ENCODE peak calls at places on chromosomes 4 and X, in six cellular contexts. One of them, this sample, is unnamed.

GRCh38 chr4:150888217-150888616 is 126.9 kb downstream of the LRBA start:
- DNase-seq in iPS-NIHi11: no peak
- DNase-seq in T-helper 9 cell: no peak
- DNase-seq in activated CD4-positive, alpha-beta T cell treated with anti-CD3 and anti-CD28 coated beads for 1 hour: no peak
- DNase-seq in activated naive CD4-positive, alpha-beta T cell treated with anti-CD3 and anti-CD28 coated beads, Interleukin-2, amount 50 U/mL, for 72 hours: no peak
- DNase-seq in pons: no peak
- DNase-seq in this sample: no peak

GRCh38 chr4:133151681-133152329 is 2.7 kb downstream of the PCDH10 start:
- DNase-seq in iPS-NIHi11: peak; percentile 55
- DNase-seq in T-helper 9 cell: no peak
- DNase-seq in activated CD4-positive, alpha-beta T cell treated with anti-CD3 and anti-CD28 coated beads for 1 hour: no peak
- DNase-seq in activated naive CD4-positive, alpha-beta T cell treated with anti-CD3 and anti-CD28 coated beads, Interleukin-2, amount 50 U/mL, for 72 hours: no peak
- DNase-seq in pons: peak; percentile 52
- DNase-seq in this sample: no peak

GRCh38 chr4:20773144-20773997 is 73.1 kb downstream of the PACRGL start:
- DNase-seq in iPS-NIHi11: peak; percentile 76
- DNase-seq in T-helper 9 cell: peak; percentile 7
- DNase-seq in activated CD4-positive, alpha-beta T cell treated with anti-CD3 and anti-CD28 coated beads for 1 hour: no peak
- DNase-seq in activated naive CD4-positive, alpha-beta T cell treated with anti-CD3 and anti-CD28 coated beads, Interleukin-2, amount 50 U/mL, for 72 hours: no peak
- DNase-seq in pons: peak; percentile 70
- DNase-seq in this sample: peak; percentile 60

GRCh38 chr4:129358571-129358970 is 262.6 kb downstream of the C4orf33 start:
- DNase-seq in iPS-NIHi11: no peak
- DNase-seq in T-helper 9 cell: no peak
- DNase-seq in activated CD4-positive, alpha-beta T cell treated with anti-CD3 and anti-CD28 coated beads for 1 hour: no peak
- DNase-seq in activated naive CD4-positive, alpha-beta T cell treated with anti-CD3 and anti-CD28 coated beads, Interleukin-2, amount 50 U/mL, for 72 hours: no peak
- DNase-seq in pons: no peak
- DNase-seq in this sample: no peak

GRCh38 chr4:110550260-110550659 is 72.6 kb downstream of the PITX2 start:
- DNase-seq in iPS-NIHi11: no peak
- DNase-seq in T-helper 9 cell: no peak
- DNase-seq in activated CD4-positive, alpha-beta T cell treated with anti-CD3 and anti-CD28 coated beads for 1 hour: no peak
- DNase-seq in activated naive CD4-positive, alpha-beta T cell treated with anti-CD3 and anti-CD28 coated beads, Interleukin-2, amount 50 U/mL, for 72 hours: no peak
- DNase-seq in pons: no peak
- DNase-seq in this sample: no peak

GRCh38 chrX:10199212-10199611 is 42.4 kb downstream of the CLCN4 start:
- DNase-seq in iPS-NIHi11: no peak
- DNase-seq in T-helper 9 cell: no peak
- DNase-seq in activated CD4-positive, alpha-beta T cell treated with anti-CD3 and anti-CD28 coated beads for 1 hour: no peak
- DNase-seq in activated naive CD4-positive, alpha-beta T cell treated with anti-CD3 and anti-CD28 coated beads, Interleukin-2, amount 50 U/mL, for 72 hours: no peak
- DNase-seq in pons: no peak
- DNase-seq in this sample: no peak

GRCh38 chr4:157242871-157243270 is 22.3 kb downstream of the GRIA2 start:
- DNase-seq in iPS-NIHi11: no peak
- DNase-seq in T-helper 9 cell: no peak
- DNase-seq in activated CD4-positive, alpha-beta T cell treated with anti-CD3 and anti-CD28 coated beads for 1 hour: no peak
- DNase-seq in activated naive CD4-positive, alpha-beta T cell treated with anti-CD3 and anti-CD28 coated beads, Interleukin-2, amount 50 U/mL, for 72 hours: no peak
- DNase-seq in pons: peak; percentile 81
- DNase-seq in this sample: no peak

GRCh38 chr4:162837241-162837640 is 329.4 kb downstream of the NAF1 start:
- DNase-seq in iPS-NIHi11: no peak
- DNase-seq in T-helper 9 cell: no peak
- DNase-seq in activated CD4-positive, alpha-beta T cell treated with anti-CD3 and anti-CD28 coated beads for 1 hour: no peak
- DNase-seq in activated naive CD4-positive, alpha-beta T cell treated with anti-CD3 and anti-CD28 coated beads, Interleukin-2, amount 50 U/mL, for 72 hours: no peak
- DNase-seq in pons: no peak
- DNase-seq in this sample: no peak

GRCh38 chr4:104693601-104694201 is 199.0 kb upstream of the CXXC4 start:
- DNase-seq in iPS-NIHi11: no peak
- DNase-seq in T-helper 9 cell: no peak
- DNase-seq in activated CD4-positive, alpha-beta T cell treated with anti-CD3 and anti-CD28 coated beads for 1 hour: no peak
- DNase-seq in activated naive CD4-positive, alpha-beta T cell treated with anti-CD3 and anti-CD28 coated beads, Interleukin-2, amount 50 U/mL, for 72 hours: no peak
- DNase-seq in pons: no peak
- DNase-seq in this sample: no peak

GRCh38 chr4:128803783-128804182 is 5.7 kb upstream of the JADE1 start:
- DNase-seq in iPS-NIHi11: no peak
- DNase-seq in T-helper 9 cell: no peak
- DNase-seq in activated CD4-positive, alpha-beta T cell treated with anti-CD3 and anti-CD28 coated beads for 1 hour: no peak
- DNase-seq in activated naive CD4-positive, alpha-beta T cell treated with anti-CD3 and anti-CD28 coated beads, Interleukin-2, amount 50 U/mL, for 72 hours: no peak
- DNase-seq in pons: no peak
- DNase-seq in this sample: no peak

GRCh38 chrX:20637351-20637750 is 370.6 kb upstream of the RPS6KA3 start:
- DNase-seq in iPS-NIHi11: no peak
- DNase-seq in T-helper 9 cell: no peak
- DNase-seq in activated CD4-positive, alpha-beta T cell treated with anti-CD3 and anti-CD28 coated beads for 1 hour: no peak
- DNase-seq in activated naive CD4-positive, alpha-beta T cell treated with anti-CD3 and anti-CD28 coated beads, Interleukin-2, amount 50 U/mL, for 72 hours: no peak
- DNase-seq in pons: no peak
- DNase-seq in this sample: no peak

GRCh38 chrX:20515841-20516461 is 249.2 kb upstream of the RPS6KA3 start:
- DNase-seq in iPS-NIHi11: peak; percentile 7
- DNase-seq in T-helper 9 cell: no peak
- DNase-seq in activated CD4-positive, alpha-beta T cell treated with anti-CD3 and anti-CD28 coated beads for 1 hour: no peak
- DNase-seq in activated naive CD4-positive, alpha-beta T cell treated with anti-CD3 and anti-CD28 coated beads, Interleukin-2, amount 50 U/mL, for 72 hours: peak; percentile 55
- DNase-seq in pons: no peak
- DNase-seq in this sample: peak; percentile 4

GRCh38 chr4:24372915-24373314 is 211.4 kb downstream of the DHX15 start:
- DNase-seq in iPS-NIHi11: no peak
- DNase-seq in T-helper 9 cell: no peak
- DNase-seq in activated CD4-positive, alpha-beta T cell treated with anti-CD3 and anti-CD28 coated beads for 1 hour: no peak
- DNase-seq in activated naive CD4-positive, alpha-beta T cell treated with anti-CD3 and anti-CD28 coated beads, Interleukin-2, amount 50 U/mL, for 72 hours: no peak
- DNase-seq in pons: no peak
- DNase-seq in this sample: no peak

GRCh38 chrX:153379971-153380581 is 21.1 kb downstream of the PNMA6E start:
- DNase-seq in iPS-NIHi11: no peak
- DNase-seq in T-helper 9 cell: no peak
- DNase-seq in activated CD4-positive, alpha-beta T cell treated with anti-CD3 and anti-CD28 coated beads for 1 hour: no peak
- DNase-seq in activated naive CD4-positive, alpha-beta T cell treated with anti-CD3 and anti-CD28 coated beads, Interleukin-2, amount 50 U/mL, for 72 hours: no peak
- DNase-seq in pons: no peak
- DNase-seq in this sample: no peak

GRCh38 chr4:12053951-12054350 is 625.3 kb upstream of the HS3ST1 start:
- DNase-seq in iPS-NIHi11: no peak
- DNase-seq in T-helper 9 cell: no peak
- DNase-seq in activated CD4-positive, alpha-beta T cell treated with anti-CD3 and anti-CD28 coated beads for 1 hour: no peak
- DNase-seq in activated naive CD4-positive, alpha-beta T cell treated with anti-CD3 and anti-CD28 coated beads, Interleukin-2, amount 50 U/mL, for 72 hours: no peak
- DNase-seq in pons: no peak
- DNase-seq in this sample: no peak

GRCh38 chr4:128600996-128601857 is 208.3 kb upstream of the JADE1 start:
- DNase-seq in iPS-NIHi11: peak; percentile 44
- DNase-seq in T-helper 9 cell: no peak
- DNase-seq in activated CD4-positive, alpha-beta T cell treated with anti-CD3 and anti-CD28 coated beads for 1 hour: no peak
- DNase-seq in activated naive CD4-positive, alpha-beta T cell treated with anti-CD3 and anti-CD28 coated beads, Interleukin-2, amount 50 U/mL, for 72 hours: no peak
- DNase-seq in pons: peak; percentile 42
- DNase-seq in this sample: peak; percentile 90

GRCh38 chrX:109974906-109975655 is 27.8 kb upstream of the TMEM164 start:
- DNase-seq in iPS-NIHi11: no peak
- DNase-seq in T-helper 9 cell: no peak
- DNase-seq in activated CD4-positive, alpha-beta T cell treated with anti-CD3 and anti-CD28 coated beads for 1 hour: no peak
- DNase-seq in activated naive CD4-positive, alpha-beta T cell treated with anti-CD3 and anti-CD28 coated beads, Interleukin-2, amount 50 U/mL, for 72 hours: no peak
- DNase-seq in pons: no peak
- DNase-seq in this sample: no peak

GRCh38 chrX:110218591-110218990 is 99.3 kb downstream of the AMMECR1 start:
- DNase-seq in iPS-NIHi11: no peak
- DNase-seq in T-helper 9 cell: no peak
- DNase-seq in activated CD4-positive, alpha-beta T cell treated with anti-CD3 and anti-CD28 coated beads for 1 hour: no peak
- DNase-seq in activated naive CD4-positive, alpha-beta T cell treated with anti-CD3 and anti-CD28 coated beads, Interleukin-2, amount 50 U/mL, for 72 hours: no peak
- DNase-seq in pons: no peak
- DNase-seq in this sample: no peak

GRCh38 chr4:19905006-19905405 is 346.7 kb upstream of the SLIT2 start:
- DNase-seq in iPS-NIHi11: no peak
- DNase-seq in T-helper 9 cell: no peak
- DNase-seq in activated CD4-positive, alpha-beta T cell treated with anti-CD3 and anti-CD28 coated beads for 1 hour: no peak
- DNase-seq in activated naive CD4-positive, alpha-beta T cell treated with anti-CD3 and anti-CD28 coated beads, Interleukin-2, amount 50 U/mL, for 72 hours: no peak
- DNase-seq in pons: no peak
- DNase-seq in this sample: no peak

GRCh38 chr4:2441393-2442174 is 22.8 kb downstream of the CFAP99 start:
- DNase-seq in iPS-NIHi11: peak; percentile 93
- DNase-seq in T-helper 9 cell: peak; percentile 61
- DNase-seq in activated CD4-positive, alpha-beta T cell treated with anti-CD3 and anti-CD28 coated beads for 1 hour: peak; percentile 50
- DNase-seq in activated naive CD4-positive, alpha-beta T cell treated with anti-CD3 and anti-CD28 coated beads, Interleukin-2, amount 50 U/mL, for 72 hours: peak; percentile 69
- DNase-seq in pons: no peak
- DNase-seq in this sample: no peak

GRCh38 chrX:16702700-16703599 is 9.5 kb downstream of the CTPS2 start:
- DNase-seq in iPS-NIHi11: no peak
- DNase-seq in T-helper 9 cell: no peak
- DNase-seq in activated CD4-positive, alpha-beta T cell treated with anti-CD3 and anti-CD28 coated beads for 1 hour: no peak
- DNase-seq in activated naive CD4-positive, alpha-beta T cell treated with anti-CD3 and anti-CD28 coated beads, Interleukin-2, amount 50 U/mL, for 72 hours: no peak
- DNase-seq in pons: no peak
- DNase-seq in this sample: no peak

GRCh38 chr4:6343950-6344408 is 74.3 kb downstream of the WFS1 start:
- DNase-seq in iPS-NIHi11: peak; percentile 58
- DNase-seq in T-helper 9 cell: no peak
- DNase-seq in activated CD4-positive, alpha-beta T cell treated with anti-CD3 and anti-CD28 coated beads for 1 hour: no peak
- DNase-seq in activated naive CD4-positive, alpha-beta T cell treated with anti-CD3 and anti-CD28 coated beads, Interleukin-2, amount 50 U/mL, for 72 hours: no peak
- DNase-seq in pons: no peak
- DNase-seq in this sample: no peak

GRCh38 chr4:111744847-111745246 is 400.4 kb upstream of the FAM241A start:
- DNase-seq in iPS-NIHi11: no peak
- DNase-seq in T-helper 9 cell: no peak
- DNase-seq in activated CD4-positive, alpha-beta T cell treated with anti-CD3 and anti-CD28 coated beads for 1 hour: no peak
- DNase-seq in activated naive CD4-positive, alpha-beta T cell treated with anti-CD3 and anti-CD28 coated beads, Interleukin-2, amount 50 U/mL, for 72 hours: no peak
- DNase-seq in pons: no peak
- DNase-seq in this sample: no peak

GRCh38 chrX:15242899-15243555 is 26.9 kb downstream of the ASB9 start:
- DNase-seq in iPS-NIHi11: peak; percentile 24
- DNase-seq in T-helper 9 cell: peak; percentile 6
- DNase-seq in activated CD4-positive, alpha-beta T cell treated with anti-CD3 and anti-CD28 coated beads for 1 hour: peak; percentile 9
- DNase-seq in activated naive CD4-positive, alpha-beta T cell treated with anti-CD3 and anti-CD28 coated beads, Interleukin-2, amount 50 U/mL, for 72 hours: no peak
- DNase-seq in pons: peak; percentile 51
- DNase-seq in this sample: peak; percentile 5

GRCh38 chr4:24470681-24471622 is 113.4 kb downstream of the DHX15 start:
- DNase-seq in iPS-NIHi11: peak; percentile 64
- DNase-seq in T-helper 9 cell: no peak
- DNase-seq in activated CD4-positive, alpha-beta T cell treated with anti-CD3 and anti-CD28 coated beads for 1 hour: no peak
- DNase-seq in activated naive CD4-positive, alpha-beta T cell treated with anti-CD3 and anti-CD28 coated beads, Interleukin-2, amount 50 U/mL, for 72 hours: no peak
- DNase-seq in pons: no peak
- DNase-seq in this sample: peak; percentile 7

GRCh38 chr4:159757471-159757870 is 654.6 kb downstream of the RAPGEF2 start:
- DNase-seq in iPS-NIHi11: no peak
- DNase-seq in T-helper 9 cell: no peak
- DNase-seq in activated CD4-positive, alpha-beta T cell treated with anti-CD3 and anti-CD28 coated beads for 1 hour: no peak
- DNase-seq in activated naive CD4-positive, alpha-beta T cell treated with anti-CD3 and anti-CD28 coated beads, Interleukin-2, amount 50 U/mL, for 72 hours: no peak
- DNase-seq in pons: no peak
- DNase-seq in this sample: no peak

GRCh38 chrX:33434256-33435092 is 223.1 kb upstream of the DMD start:
- DNase-seq in iPS-NIHi11: peak; percentile 39
- DNase-seq in T-helper 9 cell: peak; percentile 34
- DNase-seq in activated CD4-positive, alpha-beta T cell treated with anti-CD3 and anti-CD28 coated beads for 1 hour: no peak
- DNase-seq in activated naive CD4-positive, alpha-beta T cell treated with anti-CD3 and anti-CD28 coated beads, Interleukin-2, amount 50 U/mL, for 72 hours: no peak
- DNase-seq in pons: peak; percentile 29
- DNase-seq in this sample: peak; percentile 19

GRCh38 chr4:1991087-1991486 is 17.7 kb downstream of the NELFA start:
- DNase-seq in iPS-NIHi11: no peak
- DNase-seq in T-helper 9 cell: no peak
- DNase-seq in activated CD4-positive, alpha-beta T cell treated with anti-CD3 and anti-CD28 coated beads for 1 hour: no peak
- DNase-seq in activated naive CD4-positive, alpha-beta T cell treated with anti-CD3 and anti-CD28 coated beads, Interleukin-2, amount 50 U/mL, for 72 hours: no peak
- DNase-seq in pons: no peak
- DNase-seq in this sample: no peak

GRCh38 chr4:20301161-20301560 is 49.5 kb downstream of the SLIT2 start:
- DNase-seq in iPS-NIHi11: no peak
- DNase-seq in T-helper 9 cell: no peak
- DNase-seq in activated CD4-positive, alpha-beta T cell treated with anti-CD3 and anti-CD28 coated beads for 1 hour: no peak
- DNase-seq in activated naive CD4-positive, alpha-beta T cell treated with anti-CD3 and anti-CD28 coated beads, Interleukin-2, amount 50 U/mL, for 72 hours: no peak
- DNase-seq in pons: no peak
- DNase-seq in this sample: no peak

GRCh38 chrX:113019958-113020357 is 179.3 kb upstream of the AMOT start:
- DNase-seq in iPS-NIHi11: no peak
- DNase-seq in T-helper 9 cell: no peak
- DNase-seq in activated CD4-positive, alpha-beta T cell treated with anti-CD3 and anti-CD28 coated beads for 1 hour: no peak
- DNase-seq in activated naive CD4-positive, alpha-beta T cell treated with anti-CD3 and anti-CD28 coated beads, Interleukin-2, amount 50 U/mL, for 72 hours: no peak
- DNase-seq in pons: no peak
- DNase-seq in this sample: no peak

GRCh38 chrX:110002300-110003166 is at the start of gene TMEM164:
- DNase-seq in iPS-NIHi11: peak; percentile 76
- DNase-seq in T-helper 9 cell: peak; percentile 63
- DNase-seq in activated CD4-positive, alpha-beta T cell treated with anti-CD3 and anti-CD28 coated beads for 1 hour: peak; percentile 68
- DNase-seq in activated naive CD4-positive, alpha-beta T cell treated with anti-CD3 and anti-CD28 coated beads, Interleukin-2, amount 50 U/mL, for 72 hours: peak; percentile 75
- DNase-seq in pons: peak; percentile 64
- DNase-seq in this sample: peak; percentile 69

GRCh38 chrX:84240848-84241565 is 53.0 kb upstream of the RPS6KA6 start:
- DNase-seq in iPS-NIHi11: no peak
- DNase-seq in T-helper 9 cell: no peak
- DNase-seq in activated CD4-positive, alpha-beta T cell treated with anti-CD3 and anti-CD28 coated beads for 1 hour: no peak
- DNase-seq in activated naive CD4-positive, alpha-beta T cell treated with anti-CD3 and anti-CD28 coated beads, Interleukin-2, amount 50 U/mL, for 72 hours: no peak
- DNase-seq in pons: no peak
- DNase-seq in this sample: no peak

GRCh38 chrX:144715356-144715755 is 531.9 kb upstream of the SPANXN1 start:
- DNase-seq in iPS-NIHi11: no peak
- DNase-seq in T-helper 9 cell: no peak
- DNase-seq in activated CD4-positive, alpha-beta T cell treated with anti-CD3 and anti-CD28 coated beads for 1 hour: no peak
- DNase-seq in activated naive CD4-positive, alpha-beta T cell treated with anti-CD3 and anti-CD28 coated beads, Interleukin-2, amount 50 U/mL, for 72 hours: no peak
- DNase-seq in pons: no peak
- DNase-seq in this sample: no peak

GRCh38 chr4:165493359-165493758 is 114.6 kb downstream of the CPE start:
- DNase-seq in iPS-NIHi11: peak; percentile 69
- DNase-seq in T-helper 9 cell: peak; percentile 47
- DNase-seq in activated CD4-positive, alpha-beta T cell treated with anti-CD3 and anti-CD28 coated beads for 1 hour: peak; percentile 47
- DNase-seq in activated naive CD4-positive, alpha-beta T cell treated with anti-CD3 and anti-CD28 coated beads, Interleukin-2, amount 50 U/mL, for 72 hours: peak; percentile 67
- DNase-seq in pons: peak; percentile 29
- DNase-seq in this sample: peak; percentile 54

GRCh38 chr4:23455482-23455881 is 434.4 kb downstream of the PPARGC1A start:
- DNase-seq in iPS-NIHi11: peak; percentile 64
- DNase-seq in T-helper 9 cell: no peak
- DNase-seq in activated CD4-positive, alpha-beta T cell treated with anti-CD3 and anti-CD28 coated beads for 1 hour: no peak
- DNase-seq in activated naive CD4-positive, alpha-beta T cell treated with anti-CD3 and anti-CD28 coated beads, Interleukin-2, amount 50 U/mL, for 72 hours: no peak
- DNase-seq in pons: no peak
- DNase-seq in this sample: no peak